ENCODE peak calls at places on chromosomes 11 and 22, in five cellular contexts. L, V, X, U and D are unnamed samples.

GRCh38 chr11:69442012-69442806 is 39.3 kb upstream of the LINC01488 start:
- DNase-seq in V (no peak), U (peak), X (peak), L (no peak), D (no peak)

GRCh38 chr11:33735426-33736147 is 636 bp downstream of the CD59 start:
- DNase-seq in U (no peak), V (no peak), X (no peak), L (peak), D (peak)

GRCh38 chr11:73178092-73178539 is 36.0 kb upstream of the FCHSD2 start:
- DNase-seq in U (peak), X (peak), L (peak), V (peak), D (no peak)

GRCh38 chr11:114250993-114251796 is 45.0 kb upstream of the NNMT start:
- DNase-seq in X (no peak), U (no peak), L (no peak), V (no peak), D (peak)

GRCh38 chr11:104876838-104877500 is 21.3 kb downstream of the CASP12 start:
- DNase-seq in X (no peak), U (no peak), V (no peak), L (no peak), D (peak)

GRCh38 chr22:50153756-50154140 is 16.8 kb upstream of the PANX2 start:
- DNase-seq in L (no peak), U (no peak), X (no peak), V (no peak), D (no peak)

GRCh38 chr11:42407379-42407778 is 904.4 kb upstream of the API5 start:
- DNase-seq in U (no peak), L (no peak), X (no peak), V (no peak), D (no peak)

GRCh38 chr11:19988598-19988997 is 171.7 kb downstream of the DBX1 start:
- DNase-seq in X (no peak), V (no peak), L (no peak), U (no peak), D (no peak)

GRCh38 chr11:101860694-101861371 is 54.0 kb upstream of the CEP126 start:
- DNase-seq in X (peak), V (peak), L (peak), U (no peak), D (no peak)

GRCh38 chr11:27211370-27212127 is 151.5 kb downstream of the CCDC34 start:
- DNase-seq in V (no peak), X (no peak), U (no peak), L (no peak), D (no peak)

GRCh38 chr11:37504066-37504611 is 906.1 kb upstream of the RAG2 start:
- DNase-seq in U (no peak), X (peak), V (peak), L (peak), D (peak)

GRCh38 chr11:74648894-74649293 is 56.5 kb downstream of the POLD3 start:
- DNase-seq in U (no peak), X (no peak), L (no peak), V (no peak), D (no peak)

GRCh38 chr11:128687321-128687720 is 6.6 kb upstream of the FLI1 start:
- DNase-seq in V (no peak), L (no peak), U (peak), X (no peak), D (no peak)

GRCh38 chr11:120079750-120080610 is 57.9 kb downstream of the TRIM29 start:
- DNase-seq in V (no peak), L (no peak), U (no peak), X (no peak), D (no peak)

GRCh38 chr22:27419473-27419872 is 382.1 kb downstream of the MN1 start:
- DNase-seq in V (no peak), L (no peak), X (peak), U (no peak), D (no peak)

GRCh38 chr11:70327717-70328116 is 57.2 kb downstream of the PPFIA1 start:
- DNase-seq in L (no peak), V (no peak), U (no peak), X (no peak), D (peak)

GRCh38 chr11:125995313-125995712 is 49.5 kb downstream of the VSIG10L2 start:
- DNase-seq in V (no peak), X (no peak), L (no peak), U (no peak), D (peak)

GRCh38 chr11:55726715-55727324 is 46.4 kb upstream of the OR5D13 start:
- DNase-seq in V (no peak), U (no peak), X (no peak), L (no peak), D (no peak)

GRCh38 chr11:133919330-133920108 is 37.2 kb downstream of the IGSF9B start:
- DNase-seq in L (no peak), V (no peak), U (peak), X (no peak), D (no peak)

GRCh38 chr11:34413263-34413662 is 25.5 kb upstream of the CAT start:
- DNase-seq in X (no peak), U (no peak), V (no peak), L (no peak), D (no peak)

GRCh38 chr11:34525887-34526657 is 12.5 kb upstream of the ELF5 start:
- DNase-seq in U (no peak), V (no peak), X (no peak), L (no peak), D (no peak)

GRCh38 chr11:35006389-35007128 is 90.1 kb downstream of the PDHX start:
- DNase-seq in L (peak), V (no peak), X (no peak), U (no peak), D (peak)

GRCh38 chr22:44450503-44450902 is 47.5 kb downstream of the RTL6 start:
- DNase-seq in U (no peak), X (no peak), V (no peak), L (no peak), D (no peak)

GRCh38 chr11:69442807-69443137 is 38.7 kb upstream of the LINC01488 start:
- DNase-seq in L (no peak), U (peak), X (no peak), V (peak), D (no peak)

GRCh38 chr11:26805001-26805400 is 83.1 kb upstream of the SLC5A12 start:
- DNase-seq in X (no peak), L (no peak), V (no peak), U (no peak), D (no peak)

GRCh38 chr11:115264278-115264677 is 239.9 kb downstream of the CADM1 start:
- DNase-seq in X (no peak), L (no peak), U (no peak), V (no peak), D (no peak)

GRCh38 chr22:27621671-27622070 is 179.9 kb downstream of the MN1 start:
- DNase-seq in U (no peak), X (no peak), L (no peak), V (no peak), D (no peak)

GRCh38 chr22:29700949-29701927 is 18.6 kb upstream of the CABP7 start:
- DNase-seq in V (no peak), L (peak), U (peak), X (peak), D (no peak)

GRCh38 chr11:60680455-60681119 is 18.8 kb upstream of the MS4A8 start:
- DNase-seq in X (no peak), L (no peak), U (no peak), V (no peak), D (no peak)

GRCh38 chr11:8267280-8267679 is 3.6 kb upstream of the LMO1 start:
- DNase-seq in U (no peak), L (no peak), X (no peak), V (no peak), D (no peak)